ENCODE peak calls at places on chromosome 21, in ten cellular contexts. B is left cardiac atrium; K is breast epithelium; R is NCI-H1694; J is HT-29; T is mucosa of gallbladder; N is Peyer's patch; D is brain microvascular endothelial cell; E is stimulated activated CD4-positive, alpha-beta T cell treated with anti-CD3 and anti-CD28 coated beads, Interleukin-12 subunit alpha, Interleukin-12 subunit beta, amount 100 ng/mL, for 48 hours; Q is CD14-positive monocyte. A is an unnamed sample.

GRCh38 chr21:28069446-28069845 is 923.2 kb downstream of the LTN1 start:
- DNase-seq in B (no peak), K (no peak), R (no peak), J (no peak), T (no peak), N (no peak), D (peak), E (no peak), Q (no peak), A (no peak)

GRCh38 chr21:38716942-38717341 is 88.8 kb upstream of the ETS2 start:
- DNase-seq in B (no peak), K (no peak), R (no peak), J (no peak), T (no peak), N (no peak), D (peak), E (no peak), Q (no peak), A (no peak)

GRCh38 chr21:18164933-18165332 is 79.7 kb upstream of the CHODL start:
- DNase-seq in B (no peak), K (no peak), R (peak), J (peak), T (no peak), N (no peak), D (no peak), E (no peak), Q (no peak), A (no peak)

GRCh38 chr21:15058718-15059316 is 6.0 kb downstream of the NRIP1 start:
- DNase-seq in B (no peak), K (no peak), R (no peak), J (peak), T (no peak), N (no peak), D (peak), E (no peak), Q (no peak), A (no peak)

GRCh38 chr21:45388011-45388521 is 16.9 kb upstream of the COL18A1 start:
- DNase-seq in B (peak), K (no peak), R (no peak), J (no peak), T (no peak), N (no peak), D (no peak), E (no peak), Q (peak), A (no peak)

GRCh38 chr21:37631319-37632117 is 264.9 kb downstream of the DYRK1A start:
- DNase-seq in B (no peak), K (no peak), R (no peak), J (no peak), T (no peak), N (no peak), D (no peak), E (no peak), Q (no peak), A (no peak)

GRCh38 chr21:26443291-26443690 is 129.8 kb downstream of the CYYR1 start:
- DNase-seq in B (no peak), K (no peak), R (no peak), J (no peak), T (no peak), N (no peak), D (no peak), E (no peak), Q (no peak), A (no peak)

GRCh38 chr21:37429356-37429755 is 62.8 kb downstream of the DYRK1A start:
- DNase-seq in B (no peak), K (no peak), R (no peak), J (no peak), T (no peak), N (no peak), D (no peak), E (no peak), Q (no peak), A (no peak)

GRCh38 chr21:37871121-37871862 is 45.0 kb downstream of the KCNJ6 start:
- DNase-seq in B (no peak), K (no peak), R (no peak), J (no peak), T (no peak), N (no peak), D (peak), E (no peak), Q (no peak), A (no peak)

GRCh38 chr21:45155910-45156309 is 81.5 kb downstream of the ADARB1 start:
- DNase-seq in B (no peak), K (no peak), R (no peak), J (no peak), T (no peak), N (no peak), D (no peak), E (no peak), Q (no peak), A (no peak)

GRCh38 chr21:43571976-43572375 is 87.3 kb downstream of the HSF2BP start:
- DNase-seq in B (no peak), K (no peak), R (no peak), J (no peak), T (no peak), N (no peak), D (no peak), E (no peak), Q (no peak), A (no peak)

GRCh38 chr21:26055010-26055409 is 115.6 kb downstream of the APP start:
- DNase-seq in B (no peak), K (no peak), R (no peak), J (no peak), T (no peak), N (no peak), D (no peak), E (no peak), Q (no peak), A (no peak)

GRCh38 chr21:26072891-26073615 is 97.5 kb downstream of the APP start:
- DNase-seq in B (no peak), K (no peak), R (no peak), J (no peak), T (no peak), N (no peak), D (peak), E (no peak), Q (no peak), A (no peak)

GRCh38 chr21:45971487-45972352 is 9.8 kb upstream of the COL6A1 start:
- DNase-seq in B (peak), K (peak), R (no peak), J (no peak), T (peak), N (peak), D (no peak), E (no peak), Q (no peak), A (peak)

GRCh38 chr21:16634522-16634914 is 878.3 kb upstream of the CXADR start:
- DNase-seq in B (no peak), K (no peak), R (no peak), J (no peak), T (no peak), N (no peak), D (no peak), E (no peak), Q (no peak), A (no peak)

GRCh38 chr21:17200250-17200649 is 312.6 kb upstream of the CXADR start:
- DNase-seq in B (no peak), K (no peak), R (no peak), J (no peak), T (no peak), N (no peak), D (no peak), E (no peak), Q (no peak), A (no peak)

GRCh38 chr21:44381874-44382273 is 28.5 kb downstream of the TRPM2 start:
- DNase-seq in B (no peak), K (no peak), R (no peak), J (no peak), T (no peak), N (no peak), D (no peak), E (no peak), Q (no peak), A (no peak)

GRCh38 chr21:33871171-33871570 is 44.4 kb downstream of the ATP5PO start:
- DNase-seq in B (no peak), K (no peak), R (no peak), J (no peak), T (no peak), N (no peak), D (peak), E (no peak), Q (no peak), A (no peak)

GRCh38 chr21:46154155-46154954 is 1.0 kb downstream of the FTCD start:
- DNase-seq in B (no peak), K (peak), R (no peak), J (no peak), T (no peak), N (peak), D (no peak), E (no peak), Q (peak), A (peak)

GRCh38 chr21:43274022-43274945 is 105.5 kb downstream of the CRYAA start:
- DNase-seq in B (peak), K (no peak), R (no peak), J (no peak), T (peak), N (peak), D (no peak), E (no peak), Q (no peak), A (no peak)

GRCh38 chr21:16419188-16419874 is 689.5 kb downstream of the USP25 start:
- DNase-seq in B (peak), K (peak), R (no peak), J (no peak), T (peak), N (no peak), D (peak), E (no peak), Q (no peak), A (peak)

GRCh38 chr21:33762798-33763572 is 120.7 kb downstream of the ITSN1 start:
- DNase-seq in B (no peak), K (no peak), R (no peak), J (no peak), T (no peak), N (no peak), D (no peak), E (no peak), Q (no peak), A (no peak)

GRCh38 chr21:39325458-39325857 is 12.0 kb upstream of the BRWD1 start:
- DNase-seq in B (no peak), K (no peak), R (no peak), J (no peak), T (no peak), N (no peak), D (no peak), E (no peak), Q (no peak), A (no peak)

GRCh38 chr21:38306407-38306806 is 49.6 kb downstream of the KCNJ15 start:
- DNase-seq in B (no peak), K (no peak), R (no peak), J (no peak), T (no peak), N (no peak), D (peak), E (no peak), Q (no peak), A (no peak)

GRCh38 chr21:40200962-40201361 is 333.7 kb downstream of the PCP4 start:
- DNase-seq in B (no peak), K (no peak), R (no peak), J (no peak), T (no peak), N (no peak), D (no peak), E (no peak), Q (no peak), A (no peak)

GRCh38 chr21:35226960-35227741 is 178.0 kb upstream of the RUNX1 start:
- DNase-seq in B (no peak), K (no peak), R (no peak), J (no peak), T (no peak), N (no peak), D (no peak), E (no peak), Q (no peak), A (peak)

GRCh38 chr21:46065215-46065992 is 32.5 kb upstream of the COL6A2 start:
- DNase-seq in B (peak), K (peak), R (no peak), J (no peak), T (peak), N (no peak), D (peak), E (no peak), Q (no peak), A (peak)

GRCh38 chr21:42366292-42367010 is at the start of gene TFF1:
- DNase-seq in B (no peak), K (no peak), R (no peak), J (peak), T (peak), N (no peak), D (peak), E (no peak), Q (no peak), A (peak)

GRCh38 chr21:33640697-33641338 is 723 bp downstream of the CRYZL1 start:
- DNase-seq in B (no peak), K (no peak), R (no peak), J (no peak), T (no peak), N (no peak), D (no peak), E (no peak), Q (no peak), A (peak)

GRCh38 chr21:40047211-40047610 is 180.0 kb downstream of the PCP4 start:
- DNase-seq in B (no peak), K (no peak), R (no peak), J (no peak), T (no peak), N (no peak), D (no peak), E (no peak), Q (no peak), A (no peak)

A was measured in transverse colon.